ENCODE peak calls at places on chromosomes 7 and 10, in four cellular contexts. One of them, this sample, is unnamed.

GRCh38 chr7:142321391-142321790 is 63.5 kb upstream of the PRSS58 start:
- DNase-seq in lung: no peak
- DNase-seq in GM23248: no peak
- DNase-seq in tibial nerve: no peak
- DNase-seq in this sample: no peak

GRCh38 chr7:10284001-10284400 is 689.7 kb upstream of the PHF14 start:
- DNase-seq in lung: no peak
- DNase-seq in GM23248: no peak
- DNase-seq in tibial nerve: no peak
- DNase-seq in this sample: no peak

GRCh38 chr7:23467731-23468720 is 2.3 kb downstream of the IGF2BP3 start:
- DNase-seq in lung: no peak
- DNase-seq in GM23248: peak; percentile 79
- DNase-seq in tibial nerve: no peak
- DNase-seq in this sample: peak; percentile 43

GRCh38 chr10:29804025-29804852 is 169.5 kb upstream of the SVIL start:
- DNase-seq in lung: peak; percentile 50
- DNase-seq in GM23248: peak; percentile 90
- DNase-seq in tibial nerve: no peak
- DNase-seq in this sample: no peak

GRCh38 chr7:47570649-47571050 is 11.3 kb downstream of the TNS3 start:
- DNase-seq in lung: no peak
- DNase-seq in GM23248: peak; percentile 70
- DNase-seq in tibial nerve: no peak
- DNase-seq in this sample: no peak

GRCh38 chr7:1948377-1948796 is 278.3 kb downstream of the ELFN1 start:
- DNase-seq in lung: no peak
- DNase-seq in GM23248: no peak
- DNase-seq in tibial nerve: no peak
- DNase-seq in this sample: no peak

GRCh38 chr10:74418285-74418872 is 267.4 kb downstream of the ADK start:
- DNase-seq in lung: no peak
- DNase-seq in GM23248: no peak
- DNase-seq in tibial nerve: no peak
- DNase-seq in this sample: no peak

GRCh38 chr7:151256410-151257045 is 8.0 kb upstream of the SMARCD3 start:
- DNase-seq in lung: no peak
- DNase-seq in GM23248: peak; percentile 42
- DNase-seq in tibial nerve: no peak
- DNase-seq in this sample: no peak

GRCh38 chr10:21769041-21769440 is 234.5 kb downstream of the DNAJC1 start:
- DNase-seq in lung: no peak
- DNase-seq in GM23248: no peak
- DNase-seq in tibial nerve: no peak
- DNase-seq in this sample: no peak

GRCh38 chr7:34069676-34070075 is 164.3 kb downstream of the BMPER start:
- DNase-seq in lung: no peak
- DNase-seq in GM23248: peak; percentile 29
- DNase-seq in tibial nerve: no peak
- DNase-seq in this sample: no peak

GRCh38 chr7:120550494-120551048 is 277.6 kb downstream of the KCND2 start:
- DNase-seq in lung: no peak
- DNase-seq in GM23248: peak; percentile 35
- DNase-seq in tibial nerve: no peak
- DNase-seq in this sample: no peak

GRCh38 chr7:13742719-13743640 is 246.5 kb downstream of the ETV1 start:
- DNase-seq in lung: peak; percentile 32
- DNase-seq in GM23248: peak; percentile 81
- DNase-seq in tibial nerve: peak; percentile 11
- DNase-seq in this sample: no peak

GRCh38 chr10:93319855-93320254 is 162.3 kb downstream of the MYOF start:
- DNase-seq in lung: no peak
- DNase-seq in GM23248: no peak
- DNase-seq in tibial nerve: peak; percentile 10
- DNase-seq in this sample: no peak

GRCh38 chr10:16756561-16757221 is 60.5 kb downstream of the RSU1 start:
- DNase-seq in lung: no peak
- DNase-seq in GM23248: peak; percentile 60
- DNase-seq in tibial nerve: no peak
- DNase-seq in this sample: no peak

GRCh38 chr7:32525839-32526238 is 30.6 kb downstream of the AVL9 start:
- DNase-seq in lung: no peak
- DNase-seq in GM23248: no peak
- DNase-seq in tibial nerve: no peak
- DNase-seq in this sample: no peak

GRCh38 chr7:37359662-37360444 is 88.8 kb downstream of the ELMO1 start:
- DNase-seq in lung: no peak
- DNase-seq in GM23248: no peak
- DNase-seq in tibial nerve: no peak
- DNase-seq in this sample: no peak

GRCh38 chr10:46284286-46285229 is 2.2 kb upstream of the ANTXRL start:
- DNase-seq in lung: peak; percentile 84
- DNase-seq in GM23248: peak; percentile 92
- DNase-seq in tibial nerve: peak; percentile 72
- DNase-seq in this sample: peak; percentile 71

GRCh38 chr10:46286991-46287693 is at the start of gene ANTXRL:
- DNase-seq in lung: no peak
- DNase-seq in GM23248: no peak
- DNase-seq in tibial nerve: no peak
- DNase-seq in this sample: no peak

GRCh38 chr10:46283945-46284285 is 2.9 kb upstream of the ANTXRL start:
- DNase-seq in lung: no peak
- DNase-seq in GM23248: no peak
- DNase-seq in tibial nerve: no peak
- DNase-seq in this sample: no peak

GRCh38 chr10:46285966-46286620 is 704 bp upstream of the ANTXRL start:
- DNase-seq in lung: no peak
- DNase-seq in GM23248: no peak
- DNase-seq in tibial nerve: no peak
- DNase-seq in this sample: no peak

GRCh38 chr10:46285300-46285699 is 1.5 kb upstream of the ANTXRL start:
- DNase-seq in lung: no peak
- DNase-seq in GM23248: no peak
- DNase-seq in tibial nerve: no peak
- DNase-seq in this sample: no peak
- H3K4me3 ChIP-seq in lung: no peak overlapping the region
- H3K4me3 ChIP-seq in GM23248: peak overlapping the region; percentile 77
- H3K4me3 ChIP-seq in tibial nerve: peak overlapping the region; percentile 75
- H3K4me3 ChIP-seq in this sample: peak overlapping the region; percentile 61

GRCh38 chr10:125291841-125292240 is 131.5 kb upstream of the CTBP2 start:
- DNase-seq in lung: no peak
- DNase-seq in GM23248: no peak
- DNase-seq in tibial nerve: no peak
- DNase-seq in this sample: no peak

GRCh38 chr10:125296598-125296997 is 136.2 kb upstream of the CTBP2 start:
- DNase-seq in lung: no peak
- DNase-seq in GM23248: no peak
- DNase-seq in tibial nerve: no peak
- DNase-seq in this sample: no peak

GRCh38 chr10:125299476-125299875 is 139.1 kb upstream of the CTBP2 start:
- DNase-seq in lung: no peak
- DNase-seq in GM23248: no peak
- DNase-seq in tibial nerve: no peak
- DNase-seq in this sample: no peak

GRCh38 chr10:125289461-125289860 is 129.1 kb upstream of the CTBP2 start:
- DNase-seq in lung: no peak
- DNase-seq in GM23248: no peak
- DNase-seq in tibial nerve: no peak
- DNase-seq in this sample: no peak

GRCh38 chr10:125294109-125294508 is 133.7 kb upstream of the CTBP2 start:
- DNase-seq in lung: no peak
- DNase-seq in GM23248: no peak
- DNase-seq in tibial nerve: no peak
- DNase-seq in this sample: no peak
- H3K9me3 ChIP-seq in lung: no peaks in the 10 kb centered on the region
- H3K9me3 ChIP-seq in GM23248: no peaks in the 10 kb centered on the region
- H3K9me3 ChIP-seq in tibial nerve: peaks cover 4% of the 10 kb centered on the region
- H3K9me3 ChIP-seq in this sample: no peaks in the 10 kb centered on the region

GRCh38 chr7:106199813-106200364 is 84.9 kb downstream of the NAMPT start:
- DNase-seq in lung: no peak
- DNase-seq in GM23248: no peak
- DNase-seq in tibial nerve: no peak
- DNase-seq in this sample: no peak
- H3K27ac ChIP-seq in lung: no peak overlapping the region
- H3K27ac ChIP-seq in GM23248: no peak overlapping the region
- H3K27ac ChIP-seq in tibial nerve: no peak overlapping the region
- H3K27ac ChIP-seq in this sample: no peak overlapping the region

DNA sequence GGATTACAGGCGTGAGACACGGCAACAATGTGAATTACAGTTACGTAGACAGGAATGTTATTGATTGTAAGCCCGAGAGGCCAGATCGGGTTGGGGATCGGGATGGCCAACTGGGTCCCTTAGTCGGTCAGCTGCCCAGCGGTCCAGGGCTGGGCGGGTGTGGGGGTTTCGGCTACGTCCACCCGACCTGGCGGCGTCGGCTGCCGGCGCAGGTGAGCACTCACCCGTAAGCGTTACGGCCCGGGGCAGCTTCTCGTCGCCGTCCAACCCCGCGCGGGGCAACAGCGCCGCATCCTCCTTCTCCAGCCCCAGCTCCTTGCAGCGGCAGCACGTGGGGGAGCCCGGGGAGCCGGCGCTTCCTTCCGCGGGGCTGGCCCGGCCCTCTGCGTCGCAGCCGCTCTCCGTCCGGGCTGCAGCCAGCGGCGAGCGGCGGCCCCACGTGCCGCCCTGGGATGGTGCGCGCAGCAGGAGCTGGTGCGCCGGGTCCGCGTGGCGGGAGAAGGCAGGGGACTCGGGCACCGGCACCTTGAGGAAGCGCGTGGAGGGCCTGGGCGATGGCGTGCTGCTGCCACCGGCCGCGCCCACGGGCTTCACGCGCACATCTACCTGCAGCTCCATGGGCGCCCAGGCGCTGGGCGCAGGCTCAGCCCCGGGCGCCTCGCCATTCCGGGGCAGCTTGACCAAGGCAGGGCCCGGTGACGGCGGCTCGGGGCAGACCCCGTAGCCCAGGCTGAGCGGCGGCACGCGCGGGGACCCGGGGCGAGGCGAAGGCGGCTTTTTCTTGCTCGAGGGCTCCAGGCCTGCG is 609 bp downstream of the KLRG2 start:
- DNase-seq in lung: no peak
- DNase-seq in GM23248: peak; percentile 57
- DNase-seq in tibial nerve: no peak
- DNase-seq in this sample: no peak
- H3K4me3 ChIP-seq in lung: peak overlapping the region; percentile 21
- H3K4me3 ChIP-seq in GM23248: peak overlapping the region; percentile 51
- H3K4me3 ChIP-seq in tibial nerve: peak overlapping the region; percentile 45
- H3K4me3 ChIP-seq in this sample: peak overlapping the region; percentile 19

DNA sequence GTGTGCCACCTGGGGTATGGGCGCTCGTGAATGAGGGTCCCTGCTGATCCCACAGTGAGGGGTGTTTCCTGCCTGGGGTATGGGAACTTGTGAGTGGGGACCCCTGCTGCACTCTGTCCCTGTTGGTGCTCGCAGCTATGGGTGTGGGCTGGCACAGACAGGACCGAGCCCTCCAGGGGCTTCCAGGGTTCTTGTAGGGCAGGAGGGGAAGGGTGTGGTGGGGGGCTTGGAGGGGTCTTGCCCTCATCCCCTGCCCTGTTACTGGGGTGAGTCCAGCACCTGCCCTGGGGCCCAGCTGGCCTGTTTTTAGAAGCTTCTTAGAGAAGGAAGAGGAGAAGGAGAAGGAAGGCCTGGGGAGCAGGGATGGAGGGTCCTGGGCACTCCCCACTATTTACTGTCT is 377.0 kb upstream of the NUPR2 start:
- DNase-seq in lung: no peak
- DNase-seq in GM23248: no peak
- DNase-seq in tibial nerve: no peak
- DNase-seq in this sample: no peak
- H3K9me3 ChIP-seq in lung: peaks cover 57% of the 10 kb centered on the region
- H3K9me3 ChIP-seq in GM23248: no peaks in the 10 kb centered on the region
- H3K9me3 ChIP-seq in tibial nerve: peaks cover 79% of the 10 kb centered on the region
- H3K9me3 ChIP-seq in this sample: no peaks in the 10 kb centered on the region

This sample was measured in CD8-positive, alpha-beta memory T cell.